ENCODE peak calls at places on chromosomes 5 and 9, in four cellular contexts. C, Z, Y and W are unnamed samples.

GRCh38 chr9:3746296-3747275 is 220.8 kb upstream of the RFX3 start:
- DNase-seq in C (no peak), Z (peak), Y (no peak), W (no peak)

GRCh38 chr5:133274597-133274935 is 222.8 kb downstream of the HSPA4 start:
- DNase-seq in C (no peak), Z (no peak), Y (no peak), W (peak)

GRCh38 chr5:138444774-138445546 is 6.1 kb downstream of the REEP2 start:
- DNase-seq in C (no peak), Z (no peak), Y (no peak), W (no peak)

GRCh38 chr5:63263409-63263808 is 684.8 kb downstream of the LRRC70 start:
- DNase-seq in C (no peak), Z (peak), Y (no peak), W (no peak)

GRCh38 chr5:68187268-68188055 is 28.1 kb upstream of the PIK3R1 start:
- DNase-seq in C (no peak), Z (peak), Y (peak), W (peak)

GRCh38 chr9:116162241-116162781 is 8.7 kb downstream of the PAPPA start:
- DNase-seq in C (no peak), Z (no peak), Y (no peak), W (no peak)

GRCh38 chr5:93920956-93921355 is 179.6 kb upstream of the POU5F2 start:
- DNase-seq in C (no peak), Z (no peak), Y (no peak), W (no peak)

GRCh38 chr9:131868766-131869165 is 128.9 kb upstream of the RAPGEF1 start:
- DNase-seq in C (no peak), Z (peak), Y (peak), W (no peak)

GRCh38 chr5:113719549-113719948 is 206.1 kb downstream of the YTHDC2 start:
- DNase-seq in C (no peak), Z (no peak), Y (no peak), W (no peak)

GRCh38 chr5:180601591-180602480 is 10.5 kb upstream of the SCGB3A1 start:
- DNase-seq in C (peak), Z (no peak), Y (peak), W (no peak)

GRCh38 chr5:180604271-180604670 is 13.0 kb upstream of the SCGB3A1 start:
- DNase-seq in C (no peak), Z (no peak), Y (peak), W (no peak)

GRCh38 chr5:180600554-180601041 is 9.3 kb upstream of the SCGB3A1 start:
- DNase-seq in C (peak), Z (no peak), Y (peak), W (no peak)

GRCh38 chr5:180602481-180603075 is 11.3 kb upstream of the SCGB3A1 start:
- DNase-seq in C (peak), Z (no peak), Y (peak), W (peak)

GRCh38 chr5:180603076-180603591 is 11.8 kb upstream of the SCGB3A1 start:
- DNase-seq in C (no peak), Z (no peak), Y (peak), W (no peak)
- TF ChIP-seq CTCF in C (no peak), Z (no peak), Y (no peak), W (no peak)

DNA sequence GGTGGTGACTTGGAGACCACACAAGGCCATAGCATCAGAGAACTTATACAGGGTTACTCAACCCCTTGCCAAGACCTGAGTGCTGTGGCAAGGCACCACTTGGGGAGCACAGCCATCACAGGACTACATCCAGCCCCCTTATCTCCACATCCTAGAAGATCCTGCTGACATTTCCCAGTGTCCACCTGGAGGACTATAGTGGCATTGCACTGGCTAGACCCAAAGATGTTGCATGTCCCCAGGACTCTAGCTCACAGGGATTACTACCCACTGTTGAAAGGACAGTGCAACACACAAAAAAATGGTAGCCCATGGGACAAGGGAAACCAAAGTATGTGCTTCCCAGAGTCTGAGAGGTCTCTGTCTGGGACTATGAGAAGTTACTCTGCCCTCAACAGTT is 411.1 kb upstream of the NUDT12 start:
- DNase-seq in C (no peak), Z (no peak), Y (no peak), W (no peak)
- TF ChIP-seq CTCF in C (no peak), Z (no peak), Y (no peak), W (no peak)

DNA sequence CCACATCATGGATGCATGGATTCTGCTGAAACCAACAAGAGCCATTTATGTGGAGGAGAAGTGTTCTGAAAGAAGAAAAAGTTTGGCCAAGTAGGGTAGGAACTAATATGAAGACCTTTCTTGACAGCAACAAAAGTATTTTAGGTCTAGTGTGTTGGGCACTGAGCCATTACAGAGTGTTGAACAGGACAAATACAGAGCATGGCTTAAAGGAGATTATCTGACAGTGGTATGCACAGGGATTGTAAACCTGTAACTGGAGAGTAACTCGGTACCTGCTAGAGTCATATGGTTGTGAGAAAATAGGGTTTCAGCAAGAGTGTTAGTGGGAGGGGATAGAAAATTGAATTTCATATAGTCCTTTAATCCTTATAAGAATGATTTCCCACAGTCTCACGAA is 513.2 kb upstream of the WWC1 start:
- DNase-seq in C (no peak), Z (no peak), Y (no peak), W (no peak)
- TF ChIP-seq CTCF in C (no peak), Z (no peak), Y (no peak), W (no peak)

DNA sequence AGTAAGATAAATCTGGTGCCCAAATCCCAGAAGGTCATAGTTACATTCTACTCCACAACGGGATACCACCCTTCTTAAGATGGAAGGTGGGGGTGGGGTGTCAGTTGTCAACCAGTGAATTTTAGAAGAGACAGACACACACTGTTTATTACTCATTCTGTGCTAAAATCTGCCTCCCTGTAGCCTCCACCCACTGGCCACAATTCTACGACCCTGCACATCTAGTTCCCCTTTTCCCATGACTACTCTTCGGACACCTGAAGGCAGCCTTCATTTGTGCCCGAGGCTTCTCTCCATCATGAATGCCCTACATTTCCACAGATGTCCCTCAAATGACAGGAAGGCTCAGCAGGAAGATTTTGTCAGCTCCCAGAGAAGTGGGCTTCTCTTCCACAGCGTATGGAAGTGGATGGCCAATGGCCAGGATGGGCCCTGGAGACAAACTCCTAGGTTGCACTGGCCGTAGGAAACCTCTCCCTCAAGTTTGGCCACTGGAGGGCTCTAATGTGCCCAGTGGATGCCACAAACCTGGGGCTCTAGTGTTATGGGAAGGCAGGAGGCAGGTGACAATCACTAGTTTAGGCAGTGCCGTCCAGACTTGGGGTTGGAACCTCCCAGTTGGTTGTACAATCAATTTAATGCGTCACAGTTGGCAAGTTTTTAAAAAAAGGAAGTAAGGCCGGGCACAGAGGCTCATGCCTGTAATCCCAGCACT is 46.6 kb downstream of the PTPN3 start:
- DNase-seq in C (no peak), Z (no peak), Y (no peak), W (no peak)
- TF ChIP-seq CTCF in C (no peak), Z (no peak), Y (no peak), W (no peak)

GRCh38 chr9:9598723-9599122 is 1014.1 kb downstream of the PTPRD start:
- DNase-seq in C (no peak), Z (no peak), Y (no peak), W (no peak)
- TF ChIP-seq CTCF in C (no peak), Z (no peak), Y (no peak), W (no peak)

GRCh38 chr9:136284311-136284710 is 19.6 kb downstream of the CCDC187 start:
- DNase-seq in C (no peak), Z (no peak), Y (no peak), W (no peak)
- TF ChIP-seq CTCF in C (no peak), Z (no peak), Y (no peak), W (no peak)